ENCODE peak calls at places on chromosomes 16 and 17, in nine cellular contexts. Y is AG10803; A is ELR; C is MCF 10A; P is DMS79 treated with DMSO at 0.1 percent for 48 hours; N is endothelial cell; K is T1000; D is progenitor cell of endocrine pancreas; R is activated CD4-positive, alpha-beta T cell treated with anti-CD3 and anti-CD28 coated beads, Interleukin-2, amount 10 ng/mL, durations not matched to agents 7 days and 5 days. T is an unnamed sample.

GRCh38 chr17:8326591-8327583 is 12.8 kb upstream of the ODF4 start:
- DNase-seq in K (no peak), R (peak; percentile 17), Y (peak; percentile 23), N (peak; percentile 50), A (peak; percentile 32), D (peak; percentile 31), P (no peak), C (no peak), T (peak; percentile 30)

GRCh38 chr16:3999479-3999868 is 116.8 kb downstream of the ADCY9 start:
- DNase-seq in D (no peak), K (no peak), N (no peak), Y (peak; percentile 82), P (no peak), R (no peak), C (no peak), A (peak; percentile 34), T (peak; percentile 89)

GRCh38 chr16:67857547-67858233 is 10.2 kb upstream of the CENPT start:
- DNase-seq in K (peak; percentile 84), N (no peak), Y (peak; percentile 99), P (peak; percentile 13), C (peak; percentile 90), A (peak; percentile 97), R (no peak), D (no peak), T (peak; percentile 96)

GRCh38 chr17:47742319-47743181 is 9.5 kb downstream of the TBX21 start:
- DNase-seq in R (peak; percentile 52), Y (no peak), N (peak; percentile 76), K (no peak), C (no peak), P (peak; percentile 13), A (peak; percentile 34), D (peak; percentile 53), T (no peak)

GRCh38 chr16:27638833-27639587 is 89.1 kb downstream of the KATNIP start:
- DNase-seq in A (no peak), R (no peak), K (no peak), P (no peak), Y (no peak), C (no peak), N (no peak), D (no peak), T (no peak)

GRCh38 chr17:38469875-38470274 is 41.6 kb downstream of the ARHGAP23 start:
- DNase-seq in Y (peak; percentile 73), C (peak; percentile 49), R (no peak), A (peak; percentile 92), D (no peak), N (no peak), K (no peak), P (no peak), T (peak; percentile 70)

GRCh38 chr16:83727018-83727417 is 80.8 kb upstream of the HSBP1 start:
- DNase-seq in P (no peak), R (peak; percentile 9), Y (peak; percentile 31), A (peak; percentile 74), N (no peak), K (no peak), D (no peak), C (no peak), T (peak; percentile 45)

GRCh38 chr17:27453466-27453865 is 2.8 kb upstream of the KSR1 start:
- DNase-seq in D (no peak), P (no peak), R (no peak), C (no peak), Y (peak; percentile 26), A (peak; percentile 21), K (peak; percentile 49), N (no peak), T (no peak)

GRCh38 chr17:3036800-3037199 is 26.6 kb downstream of the OR1D5 start:
- DNase-seq in C (no peak), A (no peak), P (no peak), N (no peak), D (no peak), R (no peak), K (no peak), Y (no peak), T (no peak)

GRCh38 chr17:73394523-73395450 is 83.0 kb upstream of the CDC42EP4 start:
- DNase-seq in K (no peak), P (peak; percentile 20), A (no peak), D (no peak), C (no peak), N (no peak), R (no peak), Y (no peak), T (no peak)

GRCh38 chr17:489758-490329 is 137.2 kb upstream of the RPH3AL start:
- DNase-seq in K (no peak), D (peak; percentile 16), R (peak; percentile 84), N (peak; percentile 36), C (no peak), A (peak; percentile 73), P (no peak), Y (peak; percentile 58), T (peak; percentile 33)

GRCh38 chr17:1460233-1460632 is 4.2 kb upstream of the CRK start:
- DNase-seq in K (peak; percentile 28), R (no peak), A (peak; percentile 46), Y (peak; percentile 52), C (peak; percentile 62), N (no peak), P (no peak), D (no peak), T (no peak)

GRCh38 chr17:38602453-38602852 is 3.3 kb downstream of the SRCIN1 start:
- DNase-seq in A (no peak), Y (peak; percentile 23), D (no peak), K (no peak), C (no peak), N (no peak), R (no peak), P (no peak), T (no peak)

GRCh38 chr17:40191237-40192208 is 14.3 kb downstream of the RAPGEFL1 start:
- DNase-seq in A (peak; percentile 90), P (peak; percentile 70), R (peak; percentile 70), K (peak; percentile 61), N (peak; percentile 75), Y (peak; percentile 75), C (peak; percentile 66), D (peak; percentile 56), T (peak; percentile 79)

GRCh38 chr17:59432657-59433056 is 101.2 kb downstream of the YPEL2 start:
- DNase-seq in A (no peak), R (no peak), P (no peak), N (no peak), K (no peak), C (no peak), Y (no peak), D (no peak), T (no peak)

GRCh38 chr17:28334666-28335200 is 539 bp downstream of the IFT20 start:
- DNase-seq in N (no peak), K (no peak), P (no peak), R (peak; percentile 27), C (no peak), A (peak; percentile 50), Y (no peak), D (no peak), T (no peak)

GRCh38 chr16:85699628-85700027 is 10.9 kb upstream of the GINS2 start:
- DNase-seq in K (no peak), P (no peak), Y (peak; percentile 53), A (peak; percentile 60), D (no peak), C (peak; percentile 49), R (no peak), N (no peak), T (peak; percentile 37)

GRCh38 chr17:4818276-4818675 is 11.3 kb downstream of the PLD2 start:
- DNase-seq in R (no peak), K (no peak), A (no peak), C (no peak), D (no peak), N (no peak), P (no peak), Y (no peak), T (no peak)

GRCh38 chr17:30477758-30478115 is 529 bp downstream of the GOSR1 start:
- DNase-seq in P (no peak), R (no peak), A (peak; percentile 55), C (no peak), D (no peak), N (no peak), K (no peak), Y (peak; percentile 20), T (peak; percentile 26)